ENCODE peak calls at places on chromosomes 2 and 18, in nine cellular contexts. One of them, this sample, is unnamed.

GRCh38 chr2:231706731-231707624 is 1.3 kb upstream of the PTMA start:
- DNase-seq in left ventricle myocardium superior: peak; percentile 98
- DNase-seq in tibial artery: peak; percentile 98
- DNase-seq in NCI-H1105 treated with DMSO at 0.1 percent for 48 hours: peak; percentile 95
- DNase-seq in fibroblast of pulmonary artery: peak; percentile 99
- DNase-seq in upper lobe of right lung: peak; percentile 98
- DNase-seq in RPMI8226: peak; percentile 96
- DNase-seq in effector CD4-positive, alpha-beta T cell: peak; percentile 97
- DNase-seq in chondrocyte: peak; percentile 99
- DNase-seq in this sample: peak; percentile 99

GRCh38 chr2:32442020-32442467 is 85.2 kb downstream of the BIRC6 start:
- DNase-seq in left ventricle myocardium superior: no peak
- DNase-seq in tibial artery: no peak
- DNase-seq in NCI-H1105 treated with DMSO at 0.1 percent for 48 hours: no peak
- DNase-seq in fibroblast of pulmonary artery: no peak
- DNase-seq in upper lobe of right lung: no peak
- DNase-seq in RPMI8226: no peak
- DNase-seq in effector CD4-positive, alpha-beta T cell: no peak
- DNase-seq in chondrocyte: no peak
- DNase-seq in this sample: no peak

GRCh38 chr2:19855528-19856431 is 46.0 kb downstream of the TTC32 start:
- DNase-seq in left ventricle myocardium superior: no peak
- DNase-seq in tibial artery: no peak
- DNase-seq in NCI-H1105 treated with DMSO at 0.1 percent for 48 hours: no peak
- DNase-seq in fibroblast of pulmonary artery: no peak
- DNase-seq in upper lobe of right lung: no peak
- DNase-seq in RPMI8226: no peak
- DNase-seq in effector CD4-positive, alpha-beta T cell: no peak
- DNase-seq in chondrocyte: no peak
- DNase-seq in this sample: no peak

GRCh38 chr2:42238644-42239288 is 69.6 kb downstream of the EML4 start:
- DNase-seq in left ventricle myocardium superior: peak; percentile 36
- DNase-seq in tibial artery: no peak
- DNase-seq in NCI-H1105 treated with DMSO at 0.1 percent for 48 hours: peak; percentile 1
- DNase-seq in fibroblast of pulmonary artery: peak; percentile 33
- DNase-seq in upper lobe of right lung: no peak
- DNase-seq in RPMI8226: peak; percentile 28
- DNase-seq in effector CD4-positive, alpha-beta T cell: no peak
- DNase-seq in chondrocyte: no peak
- DNase-seq in this sample: no peak

GRCh38 chr2:48144777-48145176 is 238.5 kb upstream of the FBXO11 start:
- DNase-seq in left ventricle myocardium superior: no peak
- DNase-seq in tibial artery: no peak
- DNase-seq in NCI-H1105 treated with DMSO at 0.1 percent for 48 hours: peak; percentile 43
- DNase-seq in fibroblast of pulmonary artery: peak; percentile 25
- DNase-seq in upper lobe of right lung: no peak
- DNase-seq in RPMI8226: peak; percentile 22
- DNase-seq in effector CD4-positive, alpha-beta T cell: no peak
- DNase-seq in chondrocyte: no peak
- DNase-seq in this sample: no peak

GRCh38 chr2:197033222-197033621 is 106.7 kb upstream of the PGAP1 start:
- DNase-seq in left ventricle myocardium superior: no peak
- DNase-seq in tibial artery: no peak
- DNase-seq in NCI-H1105 treated with DMSO at 0.1 percent for 48 hours: no peak
- DNase-seq in fibroblast of pulmonary artery: no peak
- DNase-seq in upper lobe of right lung: no peak
- DNase-seq in RPMI8226: no peak
- DNase-seq in effector CD4-positive, alpha-beta T cell: no peak
- DNase-seq in chondrocyte: no peak
- DNase-seq in this sample: no peak

GRCh38 chr2:240142256-240142775 is 1.9 kb upstream of the OTOS start:
- DNase-seq in left ventricle myocardium superior: no peak
- DNase-seq in tibial artery: no peak
- DNase-seq in NCI-H1105 treated with DMSO at 0.1 percent for 48 hours: no peak
- DNase-seq in fibroblast of pulmonary artery: no peak
- DNase-seq in upper lobe of right lung: peak; percentile 53
- DNase-seq in RPMI8226: no peak
- DNase-seq in effector CD4-positive, alpha-beta T cell: no peak
- DNase-seq in chondrocyte: peak; percentile 65
- DNase-seq in this sample: peak; percentile 43

GRCh38 chr2:159738509-159739390 is 26.4 kb downstream of the MARCHF7 start:
- DNase-seq in left ventricle myocardium superior: no peak
- DNase-seq in tibial artery: no peak
- DNase-seq in NCI-H1105 treated with DMSO at 0.1 percent for 48 hours: no peak
- DNase-seq in fibroblast of pulmonary artery: no peak
- DNase-seq in upper lobe of right lung: no peak
- DNase-seq in RPMI8226: no peak
- DNase-seq in effector CD4-positive, alpha-beta T cell: no peak
- DNase-seq in chondrocyte: no peak
- DNase-seq in this sample: peak; percentile 48

GRCh38 chr2:1494257-1494656 is 81.0 kb downstream of the TPO start:
- DNase-seq in left ventricle myocardium superior: no peak
- DNase-seq in tibial artery: no peak
- DNase-seq in NCI-H1105 treated with DMSO at 0.1 percent for 48 hours: no peak
- DNase-seq in fibroblast of pulmonary artery: no peak
- DNase-seq in upper lobe of right lung: peak; percentile 47
- DNase-seq in RPMI8226: no peak
- DNase-seq in effector CD4-positive, alpha-beta T cell: no peak
- DNase-seq in chondrocyte: peak; percentile 68
- DNase-seq in this sample: no peak

GRCh38 chr18:22378672-22379282 is 38.9 kb downstream of the CTAGE1 start:
- DNase-seq in left ventricle myocardium superior: peak; percentile 38
- DNase-seq in tibial artery: peak; percentile 22
- DNase-seq in NCI-H1105 treated with DMSO at 0.1 percent for 48 hours: no peak
- DNase-seq in fibroblast of pulmonary artery: peak; percentile 51
- DNase-seq in upper lobe of right lung: no peak
- DNase-seq in RPMI8226: peak; percentile 44
- DNase-seq in effector CD4-positive, alpha-beta T cell: no peak
- DNase-seq in chondrocyte: no peak
- DNase-seq in this sample: no peak

GRCh38 chr18:73520229-73520628 is 627.4 kb downstream of the FBXO15 start:
- DNase-seq in left ventricle myocardium superior: no peak
- DNase-seq in tibial artery: no peak
- DNase-seq in NCI-H1105 treated with DMSO at 0.1 percent for 48 hours: no peak
- DNase-seq in fibroblast of pulmonary artery: peak; percentile 2
- DNase-seq in upper lobe of right lung: no peak
- DNase-seq in RPMI8226: peak; percentile 24
- DNase-seq in effector CD4-positive, alpha-beta T cell: no peak
- DNase-seq in chondrocyte: no peak
- DNase-seq in this sample: no peak

GRCh38 chr2:109223490-109223889 is 94.5 kb downstream of the SH3RF3 start:
- DNase-seq in left ventricle myocardium superior: no peak
- DNase-seq in tibial artery: no peak
- DNase-seq in NCI-H1105 treated with DMSO at 0.1 percent for 48 hours: no peak
- DNase-seq in fibroblast of pulmonary artery: no peak
- DNase-seq in upper lobe of right lung: peak; percentile 36
- DNase-seq in RPMI8226: no peak
- DNase-seq in effector CD4-positive, alpha-beta T cell: no peak
- DNase-seq in chondrocyte: no peak
- DNase-seq in this sample: no peak

GRCh38 chr2:36965196-36965595 is 1.1 kb downstream of the STRN start:
- DNase-seq in left ventricle myocardium superior: no peak
- DNase-seq in tibial artery: no peak
- DNase-seq in NCI-H1105 treated with DMSO at 0.1 percent for 48 hours: no peak
- DNase-seq in fibroblast of pulmonary artery: peak; percentile 13
- DNase-seq in upper lobe of right lung: no peak
- DNase-seq in RPMI8226: no peak
- DNase-seq in effector CD4-positive, alpha-beta T cell: no peak
- DNase-seq in chondrocyte: no peak
- DNase-seq in this sample: no peak

GRCh38 chr18:49893036-49893435 is 79.7 kb upstream of the ACAA2 start:
- DNase-seq in left ventricle myocardium superior: no peak
- DNase-seq in tibial artery: no peak
- DNase-seq in NCI-H1105 treated with DMSO at 0.1 percent for 48 hours: no peak
- DNase-seq in fibroblast of pulmonary artery: no peak
- DNase-seq in upper lobe of right lung: peak; percentile 7
- DNase-seq in RPMI8226: no peak
- DNase-seq in effector CD4-positive, alpha-beta T cell: no peak
- DNase-seq in chondrocyte: no peak
- DNase-seq in this sample: no peak

GRCh38 chr2:32012872-32013271 is 2.1 kb upstream of the MEMO1 start:
- DNase-seq in left ventricle myocardium superior: no peak
- DNase-seq in tibial artery: no peak
- DNase-seq in NCI-H1105 treated with DMSO at 0.1 percent for 48 hours: no peak
- DNase-seq in fibroblast of pulmonary artery: no peak
- DNase-seq in upper lobe of right lung: no peak
- DNase-seq in RPMI8226: no peak
- DNase-seq in effector CD4-positive, alpha-beta T cell: no peak
- DNase-seq in chondrocyte: no peak
- DNase-seq in this sample: no peak

GRCh38 chr2:60550151-60550983 is 3.1 kb downstream of the BCL11A start:
- DNase-seq in left ventricle myocardium superior: peak; percentile 73
- DNase-seq in tibial artery: no peak
- DNase-seq in NCI-H1105 treated with DMSO at 0.1 percent for 48 hours: peak; percentile 75
- DNase-seq in fibroblast of pulmonary artery: peak; percentile 89
- DNase-seq in upper lobe of right lung: peak; percentile 87
- DNase-seq in RPMI8226: peak; percentile 88
- DNase-seq in effector CD4-positive, alpha-beta T cell: no peak
- DNase-seq in chondrocyte: no peak
- DNase-seq in this sample: peak; percentile 82

GRCh38 chr2:226963528-226963927 is 127.7 kb downstream of the RHBDD1 start:
- DNase-seq in left ventricle myocardium superior: no peak
- DNase-seq in tibial artery: no peak
- DNase-seq in NCI-H1105 treated with DMSO at 0.1 percent for 48 hours: no peak
- DNase-seq in fibroblast of pulmonary artery: peak; percentile 45
- DNase-seq in upper lobe of right lung: no peak
- DNase-seq in RPMI8226: no peak
- DNase-seq in effector CD4-positive, alpha-beta T cell: no peak
- DNase-seq in chondrocyte: no peak
- DNase-seq in this sample: no peak

GRCh38 chr2:120599064-120599463 is 136.6 kb upstream of the GLI2 start:
- DNase-seq in left ventricle myocardium superior: no peak
- DNase-seq in tibial artery: no peak
- DNase-seq in NCI-H1105 treated with DMSO at 0.1 percent for 48 hours: no peak
- DNase-seq in fibroblast of pulmonary artery: no peak
- DNase-seq in upper lobe of right lung: peak; percentile 72
- DNase-seq in RPMI8226: no peak
- DNase-seq in effector CD4-positive, alpha-beta T cell: no peak
- DNase-seq in chondrocyte: peak; percentile 15
- DNase-seq in this sample: peak; percentile 39

This sample was measured in kidney.